ENCODE peak calls at places on chromosomes 13 and 19, in ten cellular contexts. O is NCI-H510A treated with DMSO at 0.1 percent for 48 hours; B is transverse colon; P is NCI-H2081; X is T-helper 2 cell; Q is brain microvascular endothelial cell; H is SW480; V is D341Med; G is lower leg skin; N is stimulated activated CD8-positive, alpha-beta memory T cell treated with anti-CD3 and anti-CD28 coated beads, Interleukin-7, amount 100 ng/mL, for 24 hours. C is an unnamed sample.
A peak's percentile ranks its signal among the peaks of the same experiment; 100 is the strongest.

GRCh38 chr19:2249880-2250764 is 999 bp downstream of the AMH start:
- DNase-seq in O (no peak), B (no peak), P (no peak), X (no peak), Q (no peak), H (no peak), V (peak; percentile 36), G (no peak), N (no peak), C (no peak)

GRCh38 chr19:2294377-2295335 is 12.7 kb upstream of the PEAK3 start:
- DNase-seq in O (no peak), B (no peak), P (no peak), X (no peak), Q (no peak), H (no peak), V (peak; percentile 77), G (no peak), N (no peak), C (no peak)

GRCh38 chr19:58572818-58573657 is at the start of gene MZF1:
- DNase-seq in O (no peak), B (peak; percentile 100), P (no peak), X (peak; percentile 99), Q (peak; percentile 100), H (peak; percentile 100), V (peak; percentile 93), G (peak; percentile 100), N (peak; percentile 99), C (peak; percentile 100)

GRCh38 chr13:113649212-113649611 is 8.8 kb downstream of the ATP4B start:
- DNase-seq in O (no peak), B (peak; percentile 3), P (no peak), X (no peak), Q (no peak), H (no peak), V (no peak), G (peak; percentile 78), N (no peak), C (peak; percentile 40)

GRCh38 chr19:38207543-38207942 is 16.5 kb downstream of the DPF1 start:
- DNase-seq in O (no peak), B (no peak), P (no peak), X (no peak), Q (no peak), H (no peak), V (no peak), G (no peak), N (no peak), C (no peak)

GRCh38 chr19:3108775-3109174 is 14.6 kb downstream of the GNA11 start:
- DNase-seq in O (peak; percentile 21), B (peak; percentile 72), P (peak; percentile 50), X (peak; percentile 43), Q (peak; percentile 55), H (peak; percentile 30), V (peak; percentile 79), G (no peak), N (peak; percentile 51), C (no peak)

GRCh38 chr19:948842-949496 is 23.1 kb downstream of the ARID3A start:
- DNase-seq in O (no peak), B (no peak), P (no peak), X (no peak), Q (no peak), H (no peak), V (no peak), G (no peak), N (no peak), C (no peak)

GRCh38 chr19:53102701-53103140 is 501 bp downstream of the ZNF160 start:
- DNase-seq in O (no peak), B (peak; percentile 19), P (no peak), X (no peak), Q (peak; percentile 28), H (no peak), V (peak; percentile 59), G (peak; percentile 88), N (no peak), C (no peak)

GRCh38 chr13:33283195-33283910 is 2.2 kb downstream of the STARD13 start:
- DNase-seq in O (no peak), B (no peak), P (no peak), X (no peak), Q (no peak), H (no peak), V (no peak), G (no peak), N (no peak), C (no peak)

GRCh38 chr19:40424637-40425449 is 949 bp downstream of the SERTAD1 start:
- DNase-seq in O (no peak), B (no peak), P (no peak), X (no peak), Q (peak; percentile 11), H (peak; percentile 46), V (no peak), G (no peak), N (no peak), C (no peak)

GRCh38 chr19:47231215-47232054 is 436 bp upstream of the BBC3 start:
- DNase-seq in O (peak; percentile 49), B (peak; percentile 94), P (peak; percentile 64), X (peak; percentile 94), Q (peak; percentile 83), H (peak; percentile 85), V (peak; percentile 96), G (peak; percentile 97), N (peak; percentile 81), C (peak; percentile 94)

GRCh38 chr19:13366529-13367143 is 139.6 kb downstream of the CACNA1A start:
- DNase-seq in O (no peak), B (no peak), P (no peak), X (no peak), Q (no peak), H (peak; percentile 34), V (peak; percentile 68), G (no peak), N (no peak), C (no peak)

GRCh38 chr19:3335431-3336350 is 30.7 kb upstream of the NFIC start:
- DNase-seq in O (no peak), B (peak; percentile 74), P (no peak), X (no peak), Q (no peak), H (no peak), V (no peak), G (peak; percentile 91), N (no peak), C (no peak)

GRCh38 chr19:7789447-7789846 is 26.4 kb downstream of the CLEC4M start:
- DNase-seq in O (no peak), B (peak; percentile 33), P (no peak), X (no peak), Q (no peak), H (no peak), V (no peak), G (peak; percentile 75), N (no peak), C (no peak)

GRCh38 chr19:29260477-29261317 is 47.7 kb upstream of the UQCRFS1 start:
- DNase-seq in O (no peak), B (no peak), P (no peak), X (no peak), Q (no peak), H (peak; percentile 48), V (peak; percentile 45), G (peak; percentile 46), N (no peak), C (no peak)

C was measured in sciatic nerve.